ENCODE peak calls at places on chromosome 2, in nine cellular contexts. X, J, S, C, O, G, B, P and V are unnamed samples.

GRCh38 chr2:47065771-47066380 is 89.2 kb downstream of the STPG4 start:
- DNase-seq in X (peak), J (peak), S (no peak), C (no peak), O (no peak), G (no peak), B (no peak), P (no peak), V (no peak)

GRCh38 chr2:163690896-163691295 is 44.9 kb downstream of the FIGN start:
- DNase-seq in X (no peak), J (no peak), S (no peak), C (no peak), O (no peak), G (no peak), B (no peak), P (no peak), V (no peak)

GRCh38 chr2:206004004-206004693 is 81.8 kb downstream of the INO80D start:
- DNase-seq in X (peak), J (peak), S (no peak), C (no peak), O (no peak), G (no peak), B (no peak), P (no peak), V (no peak)

GRCh38 chr2:105573910-105574655 is 170.6 kb upstream of the NCK2 start:
- DNase-seq in X (no peak), J (no peak), S (no peak), C (no peak), O (no peak), G (no peak), B (no peak), P (no peak), V (no peak)

GRCh38 chr2:230318190-230319121 is 8.5 kb upstream of the SP140L start:
- DNase-seq in X (no peak), J (no peak), S (no peak), C (no peak), O (no peak), G (no peak), B (no peak), P (no peak), V (no peak)

GRCh38 chr2:118124293-118124891 is 36.1 kb downstream of the INSIG2 start:
- DNase-seq in X (no peak), J (no peak), S (no peak), C (no peak), O (no peak), G (no peak), B (no peak), P (no peak), V (no peak)

GRCh38 chr2:108943067-108943350 is 46.0 kb downstream of the EDAR start:
- DNase-seq in X (no peak), J (no peak), S (no peak), C (no peak), O (no peak), G (no peak), B (no peak), P (no peak), V (no peak)

GRCh38 chr2:107592225-107592624 is 234.5 kb upstream of the RGPD4 start:
- DNase-seq in X (peak), J (no peak), S (no peak), C (no peak), O (no peak), G (no peak), B (no peak), P (no peak), V (no peak)

GRCh38 chr2:167127135-167127534 is 238.9 kb downstream of the XIRP2 start:
- DNase-seq in X (no peak), J (peak), S (no peak), C (no peak), O (no peak), G (no peak), B (no peak), P (no peak), V (no peak)

GRCh38 chr2:215681799-215682594 is 246.1 kb upstream of the FN1 start:
- DNase-seq in X (no peak), J (no peak), S (no peak), C (no peak), O (no peak), G (no peak), B (no peak), P (no peak), V (no peak)

GRCh38 chr2:199704358-199705238 is 146.4 kb downstream of the FTCDNL1 start:
- DNase-seq in X (peak), J (peak), S (no peak), C (no peak), O (no peak), G (no peak), B (no peak), P (no peak), V (no peak)

GRCh38 chr2:113838277-113838676 is 51.6 kb upstream of the ACTR3 start:
- DNase-seq in X (no peak), J (no peak), S (no peak), C (no peak), O (no peak), G (no peak), B (no peak), P (no peak), V (no peak)

GRCh38 chr2:46042207-46042637 is 255.0 kb upstream of the EPAS1 start:
- DNase-seq in X (no peak), J (no peak), S (no peak), C (no peak), O (no peak), G (no peak), B (no peak), P (no peak), V (no peak)

GRCh38 chr2:150052457-150052856 is 435.0 kb downstream of the RND3 start:
- DNase-seq in X (no peak), J (no peak), S (no peak), C (no peak), O (no peak), G (no peak), B (no peak), P (no peak), V (no peak)

GRCh38 chr2:199870581-199870980 is 19.6 kb upstream of the FTCDNL1 start:
- DNase-seq in X (no peak), J (no peak), S (no peak), C (no peak), O (no peak), G (no peak), B (no peak), P (no peak), V (no peak)

GRCh38 chr2:238856713-238857567 is 9.1 kb downstream of the TWIST2 start:
- DNase-seq in X (no peak), J (no peak), S (no peak), C (no peak), O (no peak), G (no peak), B (no peak), P (no peak), V (no peak)

GRCh38 chr2:79887747-79888374 is 375.0 kb downstream of the CTNNA2 start:
- DNase-seq in X (peak), J (peak), S (no peak), C (no peak), O (no peak), G (peak), B (no peak), P (peak), V (no peak)

GRCh38 chr2:236969075-236969474 is 116.6 kb upstream of the COPS8 start:
- DNase-seq in X (no peak), J (no peak), S (peak), C (no peak), O (no peak), G (no peak), B (no peak), P (no peak), V (no peak)

GRCh38 chr2:26792720-26793119 is 6.9 kb downstream of the CENPA start:
- DNase-seq in X (no peak), J (peak), S (no peak), C (no peak), O (no peak), G (no peak), B (no peak), P (no peak), V (no peak)

GRCh38 chr2:26793518-26793917 is 7.7 kb downstream of the CENPA start:
- DNase-seq in X (no peak), J (no peak), S (no peak), C (no peak), O (no peak), G (no peak), B (no peak), P (no peak), V (no peak)
- TF ChIP-seq CTCF in X (no peak), J (no peak), S (no peak), C (no peak), O (no peak), G (no peak), B (no peak), P (no peak), V (no peak)

GRCh38 chr2:985317-985898 is 34.8 kb downstream of the SNTG2 start:
- DNase-seq in X (no peak), J (no peak), S (no peak), C (no peak), O (no peak), G (no peak), B (no peak), P (no peak), V (no peak)
- TF ChIP-seq CTCF in X (no peak), J (no peak), S (no peak), C (no peak), O (no peak), G (no peak), B (no peak), P (no peak), V (no peak)

DNA sequence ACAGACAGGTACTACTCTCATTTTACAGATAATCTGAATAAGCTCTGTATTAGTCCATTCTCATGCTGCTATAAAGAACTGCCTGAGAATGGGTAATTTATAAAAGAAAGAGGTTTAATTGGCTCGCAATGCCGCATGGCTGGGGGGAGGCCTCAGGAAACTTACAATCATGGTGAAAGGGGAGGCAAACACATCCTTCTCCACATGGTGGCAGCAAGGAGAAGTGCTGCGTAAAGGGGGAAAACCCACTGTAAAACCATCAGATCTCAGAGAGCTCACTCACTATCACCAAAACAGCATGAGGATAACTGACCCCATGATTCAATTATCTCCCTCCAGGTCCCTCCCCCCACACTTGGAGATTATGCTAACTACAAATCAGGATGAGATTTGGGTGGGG is 254.4 kb downstream of the KCNE4 start:
- DNase-seq in X (peak), J (peak), S (no peak), C (no peak), O (no peak), G (peak), B (no peak), P (no peak), V (no peak)
- TF ChIP-seq CTCF in X (peak), J (peak), S (peak), C (no peak), O (peak), G (peak), B (peak), P (peak), V (no peak)

GRCh38 chr2:10449838-10450691 is 1.9 kb upstream of the ODC1 start:
- DNase-seq in X (no peak), J (peak), S (no peak), C (peak), O (no peak), G (no peak), B (no peak), P (no peak), V (no peak)

GRCh38 chr2:10449481-10449831 is 1.3 kb upstream of the ODC1 start:
- DNase-seq in X (no peak), J (no peak), S (no peak), C (peak), O (no peak), G (no peak), B (no peak), P (no peak), V (no peak)

GRCh38 chr2:10447300-10448207 is 573 bp downstream of the ODC1 start:
- DNase-seq in X (peak), J (peak), S (peak), C (peak), O (no peak), G (no peak), B (no peak), P (no peak), V (no peak)

GRCh38 chr2:10448208-10448645 is at the start of gene ODC1:
- DNase-seq in X (peak), J (peak), S (peak), C (peak), O (peak), G (peak), B (peak), P (no peak), V (peak)

GRCh38 chr2:10448646-10449480 is 736 bp upstream of the ODC1 start:
- DNase-seq in X (peak), J (peak), S (peak), C (peak), O (peak), G (peak), B (peak), P (no peak), V (peak)
- TF ChIP-seq CTCF in X (peak), J (no peak), S (no peak), C (peak), O (peak), G (peak), B (peak), P (no peak), V (no peak)

GRCh38 chr2:1591978-1592907 is 152.1 kb downstream of the PXDN start:
- DNase-seq in X (peak), J (peak), S (peak), C (peak), O (peak), G (peak), B (peak), P (no peak), V (no peak)

GRCh38 chr2:1588051-1588993 is 156.0 kb downstream of the PXDN start:
- DNase-seq in X (no peak), J (no peak), S (peak), C (peak), O (no peak), G (no peak), B (no peak), P (no peak), V (no peak)

GRCh38 chr2:1588994-1589611 is 155.2 kb downstream of the PXDN start:
- DNase-seq in X (no peak), J (no peak), S (peak), C (peak), O (no peak), G (no peak), B (no peak), P (no peak), V (no peak)

GRCh38 chr2:1591461-1591770 is 152.9 kb downstream of the PXDN start:
- DNase-seq in X (no peak), J (no peak), S (peak), C (no peak), O (no peak), G (no peak), B (peak), P (no peak), V (no peak)

GRCh38 chr2:1590611-1591460 is 153.5 kb downstream of the PXDN start:
- DNase-seq in X (no peak), J (peak), S (peak), C (peak), O (no peak), G (no peak), B (no peak), P (no peak), V (no peak)
- TF ChIP-seq CTCF in X (peak), J (peak), S (no peak), C (no peak), O (no peak), G (peak), B (peak), P (peak), V (no peak)

GRCh38 chr2:98025481-98026037 is 29.8 kb upstream of the TMEM131 start:
- DNase-seq in X (no peak), J (no peak), S (no peak), C (no peak), O (no peak), G (no peak), B (no peak), P (no peak), V (no peak)
- TF ChIP-seq CTCF in X (no peak), J (no peak), S (no peak), C (no peak), O (no peak), G (no peak), B (no peak), P (no peak), V (no peak)

DNA sequence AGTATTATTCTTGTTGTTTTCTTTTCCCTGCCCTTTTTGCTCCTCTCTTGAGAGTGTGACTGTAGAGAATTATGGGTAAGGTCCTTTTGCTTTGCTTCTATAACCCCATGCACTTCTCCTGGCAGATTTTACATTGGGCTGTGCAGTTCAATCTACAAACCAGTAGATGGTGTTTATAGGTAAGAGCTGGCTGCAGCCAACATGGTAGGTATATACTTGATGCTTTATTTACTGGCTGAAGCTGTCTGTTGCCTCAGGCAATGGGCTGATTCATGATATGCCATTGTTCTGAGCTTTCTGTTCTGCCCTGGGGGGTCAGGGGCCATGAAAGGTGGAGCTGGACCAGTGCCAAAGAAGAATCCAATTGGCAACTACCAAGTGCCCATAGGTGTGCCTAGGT is 48.3 kb upstream of the MYL1 start:
- DNase-seq in X (peak), J (no peak), S (no peak), C (no peak), O (no peak), G (no peak), B (no peak), P (no peak), V (no peak)
- TF ChIP-seq CTCF in X (no peak), J (no peak), S (peak), C (no peak), O (peak), G (peak), B (peak), P (peak), V (no peak)

GRCh38 chr2:137937246-137937645 is 27.0 kb upstream of the HNMT start:
- DNase-seq in X (no peak), J (no peak), S (no peak), C (no peak), O (no peak), G (no peak), B (no peak), P (no peak), V (no peak)
- TF ChIP-seq CTCF in X (no peak), J (no peak), S (no peak), C (no peak), O (no peak), G (no peak), B (no peak), P (no peak), V (no peak)

GRCh38 chr2:169827272-169828140 is at the start of gene UBR3:
- DNase-seq in X (peak), J (peak), S (peak), C (peak), O (peak), G (peak), B (peak), P (peak), V (peak)
- TF ChIP-seq CTCF in X (no peak), J (no peak), S (peak), C (peak), O (no peak), G (no peak), B (no peak), P (no peak), V (no peak)